ENCODE peak calls at places on chromosomes 2 and 18, in five cellular contexts. S is HT1080, V is gastrocnemius medialis, K is cardiac muscle cell, P is mesothelial cell of epicardium. N is an unnamed sample.
A peak's percentile ranks its signal among the peaks of the same experiment; 100 is the strongest.

GRCh38 chr2:5673861-5674240 is 18.3 kb upstream of the SOX11 start:
- DNase-seq in S (peak; percentile 13), V (no peak), K (no peak), P (no peak), N (no peak)

GRCh38 chr18:43935051-43935412 is 657.7 kb upstream of the SYT4 start:
- DNase-seq in S (no peak), V (no peak), K (peak; percentile 30), P (no peak), N (peak; percentile 89)

GRCh38 chr2:74843371-74844298 is 9.7 kb downstream of the HK2 start:
- DNase-seq in S (peak; percentile 86), V (no peak), K (peak; percentile 87), P (no peak), N (peak; percentile 47)

GRCh38 chr18:45806226-45806625 is 19.2 kb upstream of the SIGLEC15 start:
- DNase-seq in S (peak; percentile 29), V (no peak), K (peak; percentile 78), P (no peak), N (no peak)

GRCh38 chr2:205759286-205759685 is 77.0 kb downstream of the NRP2 start:
- DNase-seq in S (no peak), V (no peak), K (peak; percentile 40), P (no peak), N (no peak)

GRCh38 chr18:75678662-75679061 is 251.2 kb upstream of the SMIM21 start:
- DNase-seq in S (no peak), V (no peak), K (peak; percentile 54), P (no peak), N (no peak)

GRCh38 chr2:160464996-160465395 is 28.6 kb downstream of the RBMS1 start:
- DNase-seq in S (no peak), V (no peak), K (no peak), P (no peak), N (no peak)

GRCh38 chr2:158745067-158745865 is 49.9 kb upstream of the DAPL1 start:
- DNase-seq in S (peak; percentile 55), V (no peak), K (peak; percentile 78), P (no peak), N (no peak)

GRCh38 chr18:21722687-21723086 is 17.9 kb upstream of the MIB1 start:
- DNase-seq in S (no peak), V (no peak), K (no peak), P (no peak), N (no peak)

GRCh38 chr2:200795044-200795443 is 16.7 kb upstream of the BZW1 start:
- DNase-seq in S (no peak), V (peak; percentile 64), K (peak; percentile 65), P (no peak), N (no peak)